ENCODE peak calls at places on chromosomes 16 and 17, in seven cellular contexts. X is lower leg skin, T is lower lobe of right lung, O is astrocyte of the spinal cord, P is hepatocyte, M is Panc1, Y is brain microvascular endothelial cell. K is an unnamed sample.

GRCh38 chr17:8744086-8744781 is 402 bp downstream of the CCDC42 start:
- DNase-seq in X (no peak), Y (no peak), T (no peak), P (no peak), M (no peak), O (no peak), K (no peak)

GRCh38 chr17:12485361-12485911 is 180.3 kb upstream of the MYOCD start:
- DNase-seq in Y (peak; percentile 56), M (no peak), T (no peak), X (no peak), P (no peak), O (peak; percentile 3), K (no peak)

GRCh38 chr16:2712546-2712945 is 7.5 kb downstream of the PRSS27 start:
- DNase-seq in O (no peak), P (no peak), Y (no peak), T (no peak), M (no peak), X (peak; percentile 83), K (no peak)

GRCh38 chr17:235831-236640 is 54.6 kb upstream of the DOC2B start:
- DNase-seq in M (no peak), O (no peak), Y (no peak), P (no peak), X (peak; percentile 74), T (peak; percentile 49), K (no peak)

GRCh38 chr17:72388765-72389473 is 268.1 kb downstream of the SOX9 start:
- DNase-seq in P (no peak), T (no peak), Y (no peak), X (no peak), O (peak; percentile 57), M (no peak), K (peak; percentile 89)

GRCh38 chr16:49348408-49349176 is 25.0 kb upstream of the C16orf78 start:
- DNase-seq in P (no peak), O (no peak), X (peak; percentile 75), T (no peak), Y (no peak), M (no peak), K (peak; percentile 21)

GRCh38 chr17:43860927-43861622 is 14.1 kb downstream of the CD300LG start:
- DNase-seq in T (no peak), X (no peak), M (no peak), P (no peak), Y (no peak), O (no peak), K (no peak)

GRCh38 chr17:3973498-3974137 is 9.4 kb upstream of the ATP2A3 start:
- DNase-seq in P (no peak), X (no peak), M (no peak), O (no peak), T (peak; percentile 34), Y (no peak), K (no peak)

GRCh38 chr17:41500131-41500911 is 5.1 kb downstream of the KRT13 start:
- DNase-seq in M (no peak), X (no peak), T (no peak), P (peak; percentile 60), O (peak; percentile 15), Y (peak; percentile 57), K (no peak)

GRCh38 chr17:39097159-39097519 is 54.3 kb downstream of the PLXDC1 start:
- DNase-seq in T (no peak), Y (no peak), X (no peak), O (no peak), P (no peak), M (no peak), K (no peak)
- H3K4me3 ChIP-seq in T (no peak overlapping the region), Y (no peak overlapping the region), X (no peak overlapping the region), O (no peak overlapping the region), P (no peak overlapping the region), M (no peak overlapping the region), K (no peak overlapping the region)

GRCh38 chr16:58299757-58300349 is 5.0 kb upstream of the PRSS54 start:
- DNase-seq in O (no peak), Y (no peak), T (no peak), P (peak; percentile 24), M (no peak), X (no peak), K (peak; percentile 36)
- TF ChIP-seq CTCF in O (peak; percentile 63), Y (peak; percentile 66), T (peak; percentile 60), P (peak; percentile 27), M (peak; percentile 52), X (no peak), K (peak; percentile 54)

GRCh38 chr17:74744714-74745547 is 3.5 kb upstream of the NHERF1 start:
- DNase-seq in Y (peak; percentile 66), P (peak; percentile 78), X (peak; percentile 97), T (peak; percentile 92), O (peak; percentile 68), M (peak; percentile 52), K (peak; percentile 80)

GRCh38 chr17:74745548-74746177 is 2.8 kb upstream of the NHERF1 start:
- DNase-seq in M (no peak), O (no peak), P (no peak), Y (no peak), T (peak; percentile 32), X (no peak), K (no peak)

GRCh38 chr17:74743755-74744154 is 4.7 kb upstream of the NHERF1 start:
- DNase-seq in T (no peak), O (no peak), M (no peak), P (no peak), X (no peak), Y (no peak), K (no peak)

GRCh38 chr17:74742978-74743545 is 5.4 kb upstream of the NHERF1 start:
- DNase-seq in M (no peak), T (no peak), P (no peak), X (no peak), O (no peak), Y (no peak), K (no peak)

DNA sequence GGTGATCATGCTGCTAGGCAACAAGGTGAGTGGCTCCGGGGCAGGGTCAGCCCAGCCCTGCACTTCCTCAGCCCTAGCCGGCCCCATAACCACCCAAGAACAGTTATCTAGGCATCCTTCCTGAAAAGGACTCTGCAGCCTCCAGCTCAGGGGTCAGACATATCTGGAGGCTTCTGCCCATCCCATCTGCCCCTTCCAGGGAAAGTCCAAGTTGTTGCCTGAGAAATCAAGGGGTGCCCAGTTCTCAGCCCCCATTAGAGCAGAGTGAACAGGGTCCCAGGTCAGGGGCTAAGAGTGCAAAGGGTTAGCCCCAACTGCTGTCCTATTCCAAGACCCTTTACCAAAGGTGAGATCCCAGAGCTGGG is 4.1 kb upstream of the NHERF1 start:
- DNase-seq in O (no peak), Y (no peak), T (no peak), X (no peak), M (no peak), P (no peak), K (no peak)
- H3K4me3 ChIP-seq in O (no peak overlapping the region), Y (no peak overlapping the region), T (no peak overlapping the region), X (no peak overlapping the region), M (no peak overlapping the region), P (no peak overlapping the region), K (no peak overlapping the region)

GRCh38 chr17:17613708-17614114 is 22.2 kb upstream of the PEMT start:
- DNase-seq in T (no peak), X (no peak), P (peak; percentile 81), Y (peak; percentile 82), M (peak; percentile 67), O (peak; percentile 73), K (peak; percentile 76)
- TF ChIP-seq CTCF in T (peak; percentile 72), X (peak; percentile 20), P (peak; percentile 67), Y (peak; percentile 85), M (peak; percentile 81), O (peak; percentile 80), K (peak; percentile 77)

DNA sequence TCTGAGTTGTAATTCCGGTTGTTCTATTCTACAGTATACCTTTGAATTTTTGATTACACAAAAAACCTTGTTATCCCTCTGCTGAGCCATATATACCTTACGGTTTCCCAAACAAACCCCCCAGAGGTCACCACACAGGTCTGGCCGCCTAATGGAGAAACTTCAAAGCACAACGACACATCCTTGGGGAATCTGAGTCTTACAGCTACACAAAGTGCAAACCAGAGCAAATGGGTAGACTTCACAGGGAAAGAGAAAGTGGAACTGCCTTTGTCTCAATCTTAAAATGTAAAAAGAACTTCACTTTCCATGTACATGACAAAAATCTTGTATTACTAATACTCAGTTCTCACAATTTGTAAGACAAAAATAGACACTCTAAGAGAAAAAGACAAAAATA is 2.7 kb downstream of the FBXO31 start:
- DNase-seq in M (no peak), X (no peak), O (peak; percentile 49), Y (no peak), T (peak; percentile 13), P (no peak), K (peak; percentile 79)
- H3K4me3 ChIP-seq in M (no peak overlapping the region), X (no peak overlapping the region), O (peak overlapping the region; percentile 17), Y (no peak overlapping the region), T (peak overlapping the region; percentile 90), P (no peak overlapping the region), K (peak overlapping the region; percentile 82)

DNA sequence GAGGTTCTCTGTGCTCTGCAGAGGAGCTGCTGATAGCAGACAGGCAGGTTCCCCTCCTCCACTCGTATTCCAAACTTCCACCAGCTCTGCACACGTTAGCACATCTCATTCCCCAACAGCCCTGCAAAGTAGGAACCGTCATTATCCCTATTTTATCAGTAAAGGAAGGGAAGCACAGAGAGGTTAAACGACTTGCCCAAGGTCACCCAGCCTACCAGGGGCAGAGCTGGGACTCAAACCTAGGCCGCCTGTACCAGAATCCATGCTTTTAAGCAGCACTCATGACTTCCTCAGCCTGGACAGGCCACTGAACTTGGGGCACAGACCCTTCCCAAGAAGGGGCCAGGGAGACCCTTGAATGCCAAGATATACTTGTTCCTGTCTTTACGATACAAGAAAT is 75.2 kb downstream of the CRISPLD2 start:
- DNase-seq in X (no peak), O (no peak), T (no peak), Y (no peak), M (no peak), P (no peak), K (no peak)
- TF ChIP-seq CTCF in X (no peak), O (no peak), T (no peak), Y (no peak), M (no peak), P (no peak), K (no peak)

DNA sequence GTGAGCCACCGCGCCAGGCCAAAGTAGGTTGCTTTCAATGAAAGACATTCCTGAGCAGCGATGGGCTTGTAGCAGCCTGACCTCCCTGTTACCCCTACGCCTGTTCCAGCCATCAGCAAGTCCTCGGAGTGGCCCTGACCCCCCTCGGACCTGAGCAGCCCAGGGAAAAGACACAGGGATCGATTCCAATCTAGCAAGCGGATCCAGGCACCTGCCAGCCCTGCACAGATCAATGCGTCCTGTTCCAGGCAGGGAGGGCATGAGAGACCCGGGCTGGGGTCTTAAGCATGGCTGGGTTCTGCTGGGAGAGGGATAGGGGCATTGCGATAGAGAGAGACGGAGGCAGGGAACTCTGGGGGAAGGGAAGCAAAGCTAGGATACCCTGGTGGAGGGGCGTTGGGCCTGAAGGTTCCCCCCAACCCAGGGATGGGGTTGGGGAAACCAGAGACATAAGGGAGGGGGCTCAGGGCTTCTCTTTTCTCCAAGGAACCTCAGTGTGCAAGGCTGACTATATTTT is 21.9 kb downstream of the SRCIN1 start:
- DNase-seq in T (no peak), Y (no peak), P (no peak), X (no peak), M (no peak), O (no peak), K (no peak)
- H3K4me3 ChIP-seq in T (no peak overlapping the region), Y (no peak overlapping the region), P (no peak overlapping the region), X (no peak overlapping the region), M (no peak overlapping the region), O (no peak overlapping the region), K (no peak overlapping the region)

DNA sequence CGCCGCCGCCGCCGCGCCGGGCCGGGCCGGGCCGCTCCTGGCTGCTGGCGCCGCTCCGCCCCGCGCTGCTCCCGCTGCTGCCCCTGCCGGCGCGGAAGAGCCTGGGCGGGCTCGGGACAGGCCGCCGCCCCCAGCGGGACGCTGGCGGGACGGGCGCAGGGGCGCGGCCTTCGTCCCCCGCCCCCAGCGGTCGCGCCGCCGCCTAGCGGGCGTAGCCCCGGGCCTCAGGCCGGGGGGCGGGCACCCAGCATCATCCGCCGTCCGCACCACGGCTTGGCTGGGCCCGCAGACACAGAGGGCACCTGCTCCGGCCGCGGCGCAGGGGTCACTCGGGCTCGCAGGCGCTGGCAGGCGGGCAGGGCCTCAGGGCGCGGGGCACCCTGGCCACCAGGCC is at the start of gene AMFR:
- DNase-seq in M (no peak), Y (no peak), O (peak; percentile 63), P (peak; percentile 94), X (no peak), T (peak; percentile 78), K (peak; percentile 92)
- TF ChIP-seq CTCF in M (peak; percentile 66), Y (peak; percentile 32), O (peak; percentile 19), P (no peak), X (no peak), T (peak; percentile 41), K (peak; percentile 41)

K was measured in GM12865.